ENCODE peak calls at places on chromosome 5, in eight cellular contexts. O, L, B, D, W, T, R and U are unnamed samples.

GRCh38 chr5:5432020-5432707 is 9.7 kb downstream of the ICE1 start:
- DNase-seq in D (peak; percentile 75), O (peak; percentile 44), T (no peak), B (no peak), L (no peak), W (no peak), R (no peak), U (no peak)

GRCh38 chr5:34651791-34652190 is 4.3 kb upstream of the RAI14 start:
- DNase-seq in O (no peak), L (no peak), T (no peak), W (no peak), D (no peak), B (no peak), R (no peak), U (no peak)

GRCh38 chr5:10501554-10502075 is 59.9 kb downstream of the ROPN1L start:
- DNase-seq in W (no peak), L (no peak), T (no peak), D (no peak), R (no peak), O (peak; percentile 40), B (no peak), U (no peak)

GRCh38 chr5:64923151-64923685 is 154.5 kb downstream of the CWC27 start:
- DNase-seq in D (peak; percentile 84), B (peak; percentile 5), R (no peak), O (peak; percentile 40), W (no peak), T (no peak), L (no peak), U (no peak)

GRCh38 chr5:170386743-170387142 is 2.4 kb downstream of the KCNMB1 start:
- DNase-seq in B (no peak), W (no peak), T (no peak), L (no peak), O (no peak), D (no peak), R (no peak), U (no peak)

GRCh38 chr5:54093861-54094260 is 216.5 kb downstream of the ARL15 start:
- DNase-seq in L (no peak), W (no peak), R (no peak), D (peak; percentile 33), T (no peak), O (no peak), B (no peak), U (no peak)

GRCh38 chr5:4208537-4208936 is 612.9 kb downstream of the IRX1 start:
- DNase-seq in W (no peak), L (no peak), R (no peak), T (no peak), O (no peak), D (no peak), B (no peak), U (no peak)

GRCh38 chr5:126777974-126778674 is 1.2 kb downstream of the LMNB1 start:
- DNase-seq in D (peak; percentile 95), B (peak; percentile 96), R (peak; percentile 83), W (peak; percentile 65), T (peak; percentile 97), L (peak; percentile 83), O (peak; percentile 96), U (peak; percentile 79)

GRCh38 chr5:73443725-73444498 is 4.7 kb downstream of the FOXD1 start:
- DNase-seq in R (no peak), B (no peak), D (no peak), T (no peak), L (no peak), W (no peak), O (peak; percentile 27), U (no peak)

GRCh38 chr5:159877894-159878448 is 38.3 kb upstream of the ADRA1B start:
- DNase-seq in T (no peak), B (no peak), W (no peak), D (no peak), R (peak; percentile 89), O (no peak), L (no peak), U (no peak)

GRCh38 chr5:102737161-102737560 is 17.9 kb upstream of the PAM start:
- DNase-seq in D (no peak), R (no peak), W (no peak), T (no peak), O (no peak), L (no peak), B (no peak), U (no peak)

GRCh38 chr5:16935271-16936149 is 578 bp downstream of the MYO10 start:
- DNase-seq in R (peak; percentile 55), T (peak; percentile 31), B (peak; percentile 40), O (peak; percentile 39), D (no peak), L (no peak), W (no peak), U (no peak)

GRCh38 chr5:79261907-79262306 is 26.0 kb downstream of the JMY start:
- DNase-seq in L (no peak), O (no peak), W (no peak), B (no peak), T (no peak), D (no peak), R (no peak), U (no peak)

GRCh38 chr5:67205981-67206380 is 9.4 kb upstream of the CD180 start:
- DNase-seq in B (no peak), W (no peak), T (no peak), O (no peak), D (no peak), L (no peak), R (no peak), U (no peak)

DNA sequence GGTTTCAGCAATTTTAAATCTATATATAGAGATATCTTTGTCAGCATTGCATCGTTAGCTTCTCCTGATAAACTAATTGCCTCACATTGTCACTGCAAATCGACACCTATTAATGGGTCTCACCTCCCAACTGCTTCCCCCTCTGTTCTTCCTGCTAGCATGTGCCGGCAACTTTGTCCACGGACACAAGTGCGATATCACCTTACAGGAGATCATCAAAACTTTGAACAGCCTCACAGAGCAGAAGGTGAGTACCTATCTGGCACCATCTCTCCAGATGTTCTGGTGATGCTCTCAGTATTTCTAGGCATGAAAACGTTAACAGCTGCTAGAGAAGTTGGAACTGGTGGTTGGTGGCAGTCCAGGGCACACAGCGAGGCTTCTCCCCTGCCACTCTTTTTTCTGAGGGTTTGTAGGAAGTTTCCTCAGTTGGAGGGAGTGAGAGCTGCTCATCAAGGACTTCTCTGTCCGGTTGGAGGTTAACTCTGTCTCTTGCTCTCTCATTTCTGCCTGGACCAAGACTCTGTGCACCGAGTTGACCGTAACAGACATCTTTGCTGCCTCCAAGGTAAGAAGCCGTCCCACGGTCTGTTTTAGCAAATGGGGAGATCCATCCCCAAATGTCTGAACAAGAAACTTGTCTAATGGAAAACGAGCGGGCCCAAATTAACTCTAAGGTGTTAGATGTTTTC is at the start of gene IL4:
- DNase-seq in B (no peak), T (no peak), O (no peak), D (no peak), L (no peak), R (no peak), W (no peak), U (no peak)
- H3K4me3 ChIP-seq in B (no peak within 1 kb of the TSS), T (no peak within 1 kb of the TSS), O (no peak within 1 kb of the TSS), D (no peak within 1 kb of the TSS), L (no peak within 1 kb of the TSS), R (no peak within 1 kb of the TSS), W (no peak within 1 kb of the TSS), U (no peak within 1 kb of the TSS)

DNA sequence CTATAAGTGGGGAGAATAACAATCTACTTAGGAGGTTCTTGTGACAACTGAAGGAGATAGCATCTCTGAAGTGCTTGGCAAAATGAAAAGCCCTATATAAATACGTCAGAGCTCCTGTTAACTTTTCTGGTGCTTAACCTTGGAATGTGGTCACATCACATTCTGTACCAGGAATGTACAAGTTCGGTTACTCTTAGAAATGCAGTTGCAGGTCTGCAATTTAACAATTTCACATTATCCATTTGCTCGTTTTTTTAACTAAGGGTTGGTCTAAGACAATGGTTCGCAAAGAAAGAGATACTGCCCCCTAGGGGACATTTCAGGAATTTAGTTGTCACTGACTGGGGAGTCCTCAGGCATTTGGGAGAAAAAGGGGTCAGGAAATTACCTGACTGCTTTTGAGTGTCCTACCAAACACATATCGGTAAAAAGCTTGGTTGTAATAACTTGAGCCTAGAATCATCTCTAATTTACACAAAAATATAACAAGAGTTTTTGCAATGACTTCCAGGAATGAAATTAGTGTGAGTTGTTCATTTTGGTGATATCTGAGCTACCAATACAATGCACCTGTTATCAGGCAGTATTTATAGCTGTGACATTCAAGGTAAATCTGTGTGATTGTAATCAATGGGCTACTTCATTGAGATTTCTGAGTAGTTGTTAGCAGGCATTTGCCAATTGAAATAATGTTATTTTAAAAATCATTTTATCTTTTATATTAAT is 5.4 kb upstream of the HBEGF start:
- DNase-seq in L (peak; percentile 60), W (peak; percentile 52), T (peak; percentile 53), R (peak; percentile 60), B (peak; percentile 69), D (peak; percentile 70), O (peak; percentile 77), U (peak; percentile 44)
- TF ChIP-seq CTCF in L (peak; percentile 77), W (peak; percentile 84), T (peak; percentile 67), R (peak; percentile 75), B (peak; percentile 91), D (peak; percentile 85), O (peak; percentile 78), U (peak; percentile 80)

GRCh38 chr5:155027993-155028629 is 14.6 kb downstream of the KIF4B start:
- DNase-seq in L (no peak), O (no peak), R (no peak), T (peak; percentile 13), W (no peak), D (no peak), B (no peak), U (no peak)
- H3K4me3 ChIP-seq in L (no peak overlapping the region), O (no peak overlapping the region), R (no peak overlapping the region), T (no peak overlapping the region), W (no peak overlapping the region), D (no peak overlapping the region), B (no peak overlapping the region), U (no peak overlapping the region)

GRCh38 chr5:179802207-179802883 is 4.3 kb downstream of the MGAT4B start:
- DNase-seq in D (no peak), O (no peak), W (no peak), T (no peak), L (no peak), R (peak; percentile 22), B (no peak), U (no peak)

GRCh38 chr5:179801304-179802206 is 5.1 kb downstream of the MGAT4B start:
- DNase-seq in R (peak; percentile 71), T (no peak), L (no peak), B (peak; percentile 91), W (no peak), D (peak; percentile 48), O (peak; percentile 68), U (no peak)

GRCh38 chr5:179799644-179799973 is 5.8 kb downstream of the LTC4S start:
- DNase-seq in D (no peak), T (no peak), W (no peak), L (no peak), B (no peak), R (no peak), O (no peak), U (no peak)

GRCh38 chr5:179800071-179800695 is 6.4 kb downstream of the LTC4S start:
- DNase-seq in L (no peak), R (no peak), D (no peak), W (no peak), B (no peak), T (no peak), O (no peak), U (no peak)

DNA sequence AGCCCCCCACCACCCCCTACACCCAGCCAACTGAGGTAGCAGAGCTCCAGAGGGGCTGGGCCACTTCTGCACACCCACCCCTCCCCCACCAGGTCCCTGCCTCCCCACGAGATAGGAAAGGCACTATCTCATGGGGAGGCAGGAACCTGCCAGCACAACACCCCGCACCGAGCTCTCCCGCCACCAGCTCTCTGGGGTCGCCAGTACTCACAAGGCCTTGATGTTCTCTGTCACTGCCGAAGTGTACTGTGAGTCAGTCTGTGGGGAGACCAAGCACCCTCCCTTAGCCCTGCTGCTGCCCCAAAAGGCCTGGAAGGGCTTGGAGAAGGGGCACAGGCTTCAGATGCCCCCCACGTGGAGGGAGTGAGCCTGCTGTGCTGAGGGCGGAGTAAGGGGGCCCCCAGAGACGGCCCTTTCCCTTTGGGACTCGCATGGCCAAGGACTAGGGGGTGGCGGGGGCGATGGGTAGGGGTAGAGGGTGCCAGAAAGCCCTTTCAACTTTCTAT is 5.9 kb downstream of the MGAT4B start:
- DNase-seq in B (no peak), D (no peak), W (no peak), O (no peak), L (no peak), R (peak; percentile 20), T (no peak), U (no peak)
- TF ChIP-seq CTCF in B (no peak), D (no peak), W (no peak), O (no peak), L (no peak), R (no peak), T (no peak), U (no peak)